ENCODE peak calls at places on chromosomes 6 and 20, in five cellular contexts. X, T, K, R and A are unnamed samples.

GRCh38 chr6:88251261-88251660 is 85.1 kb upstream of the CNR1 start:
- DNase-seq in X (no peak), K (no peak), R (no peak), T (no peak), A (no peak)

GRCh38 chr20:48682529-48683385 is 145.0 kb downstream of the PREX1 start:
- DNase-seq in X (peak), K (peak), R (peak), T (peak), A (peak)

GRCh38 chr6:157453978-157454377 is 73.0 kb downstream of the ZDHHC14 start:
- DNase-seq in X (no peak), R (no peak), T (no peak), K (no peak), A (no peak)

GRCh38 chr6:163640641-163641040 is 226.1 kb downstream of the QKI start:
- DNase-seq in X (peak), K (no peak), R (no peak), T (no peak), A (no peak)

GRCh38 chr6:163260111-163260895 is 154.2 kb upstream of the QKI start:
- DNase-seq in T (peak), R (no peak), X (no peak), K (peak), A (no peak)

GRCh38 chr20:6265204-6265904 is 142.5 kb upstream of the FERMT1 start:
- DNase-seq in X (no peak), R (no peak), T (no peak), K (peak), A (no peak)

GRCh38 chr20:38812915-38813573 is 7.5 kb downstream of the PPP1R16B start:
- DNase-seq in K (no peak), R (no peak), X (no peak), T (no peak), A (no peak)

GRCh38 chr20:59777814-59778575 is 155.4 kb downstream of the SYCP2 start:
- DNase-seq in K (no peak), X (peak), T (no peak), R (no peak), A (no peak)

GRCh38 chr6:7323074-7323473 is 10.1 kb upstream of the SSR1 start:
- DNase-seq in R (no peak), T (no peak), X (no peak), K (no peak), A (no peak)

GRCh38 chr20:38208523-38208922 is 43.5 kb upstream of the TGM2 start:
- DNase-seq in X (peak), K (no peak), T (no peak), R (no peak), A (no peak)

GRCh38 chr20:61929971-61930666 is 135.6 kb downstream of the TAF4 start:
- DNase-seq in X (peak), K (no peak), T (no peak), R (peak), A (no peak)

GRCh38 chr6:142542704-142543233 is 241.0 kb downstream of the ADGRG6 start:
- DNase-seq in K (peak), R (no peak), T (no peak), X (peak), A (no peak)

GRCh38 chr6:7106215-7106751 is 1.5 kb upstream of the RREB1 start:
- DNase-seq in K (peak), X (no peak), T (no peak), R (no peak), A (no peak)

GRCh38 chr6:36268478-36269248 is 1.2 kb upstream of the PNPLA1 start:
- DNase-seq in K (peak), X (no peak), T (no peak), R (no peak), A (no peak)

GRCh38 chr6:98156580-98156979 is 677.8 kb upstream of the POU3F2 start:
- DNase-seq in K (no peak), R (no peak), T (no peak), X (no peak), A (no peak)

GRCh38 chr6:74277749-74278148 is 581.7 kb downstream of the CD109 start:
- DNase-seq in X (no peak), T (peak), R (no peak), K (peak), A (no peak)

GRCh38 chr6:130412556-130413290 is 46.9 kb downstream of the TMEM200A start:
- DNase-seq in X (no peak), K (peak), T (no peak), R (no peak), A (no peak)

GRCh38 chr6:72748759-72749158 is 126.9 kb downstream of the KCNQ5 start:
- DNase-seq in T (no peak), K (peak), R (no peak), X (no peak), A (no peak)

GRCh38 chr6:26195924-26196845 is 109.0 kb downstream of the HFE start:
- DNase-seq in T (peak), X (no peak), R (no peak), K (peak), A (no peak)

GRCh38 chr6:155387551-155387950 is 68.1 kb downstream of the NOX3 start:
- DNase-seq in T (no peak), X (no peak), K (no peak), R (no peak), A (no peak)

GRCh38 chr6:84220809-84221409 is 6.5 kb downstream of the CEP162 start:
- DNase-seq in T (no peak), X (no peak), K (peak), R (no peak), A (no peak)

GRCh38 chr6:140871911-140872310 is 1260.8 kb upstream of the GJE1 start:
- DNase-seq in K (peak), X (no peak), T (no peak), R (no peak), A (no peak)

GRCh38 chr20:50548396-50548795 is 38.2 kb downstream of the PTPN1 start:
- DNase-seq in T (no peak), K (no peak), R (no peak), X (no peak), A (no peak)

GRCh38 chr20:9808166-9808565 is 30.7 kb downstream of the PAK5 start:
- DNase-seq in R (no peak), K (no peak), T (no peak), X (no peak), A (no peak)

GRCh38 chr6:126181173-126181741 is 158.7 kb upstream of the CENPW start:
- DNase-seq in K (no peak), R (no peak), T (no peak), X (no peak), A (no peak)

GRCh38 chr6:148998704-148999103 is 251.9 kb downstream of the UST start:
- DNase-seq in R (no peak), T (no peak), K (no peak), X (no peak), A (no peak)

GRCh38 chr6:132589454-132589853 is at the start of gene TAAR5:
- DNase-seq in T (no peak), R (no peak), X (no peak), K (no peak), A (no peak)

GRCh38 chr20:387520-387919 is 7.0 kb downstream of the TRIB3 start:
- DNase-seq in R (no peak), X (no peak), K (no peak), T (no peak), A (no peak)

GRCh38 chr20:388034-388994 is 7.8 kb downstream of the TRIB3 start:
- DNase-seq in T (no peak), K (no peak), X (no peak), R (no peak), A (no peak)

GRCh38 chr20:396252-396618 is 11.9 kb upstream of the RBCK1 start:
- DNase-seq in X (peak), K (no peak), R (no peak), T (no peak), A (no peak)

GRCh38 chr20:389220-389619 is 8.7 kb downstream of the TRIB3 start:
- DNase-seq in R (no peak), T (peak), K (no peak), X (no peak), A (no peak)

DNA sequence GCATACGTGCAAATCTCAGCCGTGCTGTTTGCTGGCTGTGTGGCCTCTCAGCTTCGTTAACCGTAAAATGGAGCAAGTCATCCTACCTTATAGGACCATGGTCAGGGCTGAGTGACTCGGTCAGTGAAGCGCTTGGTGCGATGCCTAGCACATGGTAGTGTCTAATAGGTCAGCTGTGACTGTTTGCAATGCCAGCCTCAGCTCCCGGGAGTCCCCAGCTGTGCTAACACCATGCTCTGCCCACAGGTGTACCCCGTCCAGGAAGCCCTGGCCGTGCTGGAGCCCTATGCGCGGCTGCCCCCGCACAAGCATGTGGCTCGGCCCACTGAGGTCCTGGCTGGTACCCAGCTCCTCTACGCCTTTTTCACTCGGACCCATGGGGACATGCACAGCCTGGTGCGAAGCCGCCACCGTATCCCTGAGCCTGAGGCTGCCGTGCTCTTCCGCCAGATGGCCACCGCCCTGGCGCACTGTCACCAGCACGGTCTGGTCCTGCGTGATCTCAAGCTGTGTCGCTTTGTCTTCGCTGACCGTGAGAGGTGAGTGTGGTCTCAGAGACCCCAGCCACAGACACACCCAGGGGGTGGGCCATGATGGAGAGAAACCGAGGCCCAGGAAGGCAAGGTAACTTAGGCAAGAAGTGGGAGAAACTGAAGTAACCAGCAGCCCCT is 10.6 kb downstream of the TRIB3 start:
- DNase-seq in K (no peak), X (no peak), T (no peak), R (no peak), A (no peak)
- TF ChIP-seq CTCF in K (no peak), X (no peak), T (no peak), R (no peak), A (no peak)

GRCh38 chr6:85450578-85450884 is 648 bp downstream of the NT5E start:
- DNase-seq in T (no peak), X (no peak), R (no peak), K (no peak), A (no peak)
- TF ChIP-seq CTCF in T (peak), X (no peak), R (no peak), K (peak), A (no peak)

GRCh38 chr6:147787407-147787806 is 278.9 kb downstream of the SAMD5 start:
- DNase-seq in K (no peak), R (no peak), X (no peak), T (no peak), A (no peak)
- TF ChIP-seq CTCF in K (no peak), R (no peak), X (no peak), T (peak), A (no peak)

GRCh38 chr6:45625191-45625664 is 247.5 kb upstream of the SUPT3H start:
- DNase-seq in T (no peak), K (peak), R (no peak), X (no peak), A (no peak)
- TF ChIP-seq CTCF in T (no peak), K (no peak), R (no peak), X (no peak), A (no peak)

DNA sequence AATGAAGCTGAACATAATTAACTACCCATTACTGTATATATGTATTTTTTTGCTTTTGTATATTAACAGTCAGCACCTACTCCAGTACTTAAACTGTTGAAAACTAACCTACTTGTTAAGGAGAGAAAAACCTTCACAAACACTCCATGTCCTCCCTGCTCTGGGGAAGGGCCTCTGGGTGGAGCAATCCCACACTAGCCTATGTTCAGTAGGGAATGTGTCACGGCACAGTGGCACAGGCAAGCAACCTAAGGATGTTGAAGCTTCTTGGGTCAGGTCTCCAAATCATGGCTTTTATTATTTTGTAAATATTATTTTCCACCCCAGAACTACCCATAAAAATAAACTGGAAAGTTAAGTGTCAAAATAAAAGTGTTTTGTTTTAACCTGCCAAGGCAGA is 5.3 kb downstream of the MAN1A1 start:
- DNase-seq in K (no peak), T (peak), X (no peak), R (no peak), A (no peak)
- TF ChIP-seq CTCF in K (peak), T (peak), X (no peak), R (no peak), A (no peak)

GRCh38 chr6:85580878-85581267 is 12.8 kb downstream of the SNX14 start:
- DNase-seq in T (peak), R (no peak), K (peak), X (no peak), A (no peak)
- TF ChIP-seq CTCF in T (no peak), R (no peak), K (no peak), X (no peak), A (no peak)

GRCh38 chr6:89313006-89313405 is 2.1 kb downstream of the GABRR2 start:
- DNase-seq in K (peak), T (no peak), X (no peak), R (no peak), A (no peak)

GRCh38 chr6:89314692-89315091 is 407 bp downstream of the GABRR2 start:
- DNase-seq in X (no peak), K (no peak), R (peak), T (no peak), A (no peak)

GRCh38 chr6:89311530-89311852 is 3.6 kb downstream of the GABRR2 start:
- DNase-seq in X (no peak), K (no peak), R (no peak), T (no peak), A (no peak)

GRCh38 chr6:89310929-89311328 is 4.2 kb downstream of the GABRR2 start:
- DNase-seq in R (no peak), X (no peak), T (peak), K (no peak), A (no peak)

GRCh38 chr6:89311853-89312531 is 3.1 kb downstream of the GABRR2 start:
- DNase-seq in K (peak), R (peak), X (peak), T (peak), A (peak)
- TF ChIP-seq CTCF in K (peak), R (peak), X (peak), T (peak), A (peak)

GRCh38 chr6:66082914-66083313 is 375.9 kb upstream of the EYS start:
- DNase-seq in R (no peak), T (no peak), K (no peak), X (no peak), A (no peak)

GRCh38 chr6:66086532-66086931 is 379.5 kb upstream of the EYS start:
- DNase-seq in T (no peak), K (no peak), R (no peak), X (no peak), A (no peak)
- TF ChIP-seq CTCF in T (no peak), K (no peak), R (no peak), X (no peak), A (no peak)

DNA sequence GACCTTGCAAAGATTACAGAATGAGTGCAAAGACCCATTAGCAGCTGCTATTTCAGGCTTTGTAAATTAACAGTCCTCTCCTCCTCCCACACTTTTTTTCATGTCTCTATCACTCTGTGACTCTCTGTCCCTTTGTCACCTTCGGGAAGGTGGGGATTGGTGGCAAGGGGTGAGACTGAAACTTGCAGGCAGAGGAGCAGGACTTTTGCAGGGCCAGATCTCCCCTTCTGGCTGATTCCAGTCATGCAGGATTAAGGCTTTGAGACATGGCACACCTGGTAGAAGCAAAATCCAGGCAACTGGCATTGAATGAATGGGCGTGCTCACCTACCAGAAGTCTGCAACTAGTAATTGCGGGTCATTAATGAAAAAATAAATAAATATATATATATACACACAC is 222.7 kb downstream of the TSHZ2 start:
- DNase-seq in R (no peak), K (no peak), X (no peak), T (no peak), A (no peak)
- TF ChIP-seq CTCF in R (no peak), K (no peak), X (no peak), T (peak), A (no peak)

DNA sequence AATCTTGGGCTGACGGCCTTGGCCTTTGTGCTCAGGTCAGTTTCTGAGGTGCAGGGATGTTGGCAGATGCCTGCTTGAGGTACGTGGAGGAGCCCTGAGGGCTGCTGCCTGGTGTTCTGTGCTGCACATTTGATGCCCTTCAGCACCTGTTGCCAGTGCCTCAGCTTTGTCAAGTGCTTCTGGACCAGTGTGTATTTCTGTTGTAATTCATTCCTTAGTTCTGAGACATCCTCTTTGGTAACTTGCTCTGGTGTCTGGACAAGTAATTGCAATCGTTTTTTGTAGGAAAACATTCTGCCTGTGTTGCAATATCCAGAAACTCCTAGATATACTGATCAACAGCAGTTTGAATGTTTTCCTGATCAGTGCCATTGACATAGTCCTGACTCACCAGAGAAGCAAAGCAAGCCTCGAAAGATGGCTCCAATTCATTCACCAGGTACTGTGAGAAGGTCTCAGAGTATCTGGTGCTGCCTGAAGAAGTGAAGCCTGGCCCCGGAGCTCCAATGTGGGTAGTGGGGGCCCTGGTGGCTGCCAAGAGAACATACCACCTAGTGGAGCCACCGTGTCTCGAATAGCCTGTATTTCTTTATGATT is 26.7 kb downstream of the ZNF337 start:
- DNase-seq in T (no peak), X (no peak), R (no peak), K (peak), A (no peak)
- TF ChIP-seq CTCF in T (peak), X (no peak), R (peak), K (no peak), A (no peak)